ENCODE peak calls at places on chromosomes 11 and 22, in four cellular contexts. T, D, Q and X are unnamed samples.

GRCh38 chr22:50702821-50703725 is 30.4 kb downstream of the SHANK3 start:
- DNase-seq in T (no peak), D (peak), Q (no peak), X (no peak)

GRCh38 chr22:29166180-29166579 is 39.5 kb upstream of the EMID1 start:
- DNase-seq in T (no peak), D (peak), Q (no peak), X (no peak)

GRCh38 chr11:81970886-81971285 is 762.8 kb downstream of the FAM181B start:
- DNase-seq in T (no peak), D (no peak), Q (no peak), X (no peak)

GRCh38 chr11:80204021-80204420 is 763.2 kb upstream of the TENM4 start:
- DNase-seq in T (no peak), D (no peak), Q (peak), X (no peak)

GRCh38 chr22:32852346-32853251 is 51.1 kb downstream of the TIMP3 start:
- DNase-seq in T (peak), D (no peak), Q (no peak), X (no peak)

GRCh38 chr11:78310500-78310909 is 107.1 kb downstream of the GAB2 start:
- DNase-seq in T (peak), D (peak), Q (peak), X (no peak)

GRCh38 chr11:6196396-6196795 is 2.6 kb upstream of the OR52W1 start:
- DNase-seq in T (no peak), D (no peak), Q (no peak), X (no peak)

GRCh38 chr11:87804176-87804575 is 371.1 kb downstream of the RAB38 start:
- DNase-seq in T (no peak), D (no peak), Q (no peak), X (no peak)

GRCh38 chr11:47056261-47056915 is 119.8 kb downstream of the CSTPP1 start:
- DNase-seq in T (no peak), D (no peak), Q (peak), X (no peak)

GRCh38 chr11:2816517-2816916 is 69.1 kb downstream of the CDKN1C start:
- DNase-seq in T (no peak), D (peak), Q (no peak), X (no peak)

GRCh38 chr11:4181780-4182721 is 87.5 kb downstream of the RRM1 start:
- DNase-seq in T (no peak), D (peak), Q (no peak), X (peak)
- TF ChIP-seq CTCF in T (peak), D (peak), Q (peak), X (peak)

GRCh38 chr11:30960387-30960992 is 374.3 kb upstream of the MPPED2 start:
- DNase-seq in T (no peak), D (no peak), Q (peak), X (no peak)
- TF ChIP-seq CTCF in T (no peak), D (peak), Q (peak), X (peak)

GRCh38 chr22:21624880-21625791 is 4.7 kb downstream of the YDJC start:
- DNase-seq in T (no peak), D (no peak), Q (no peak), X (no peak)

GRCh38 chr22:21623402-21623970 is 6.3 kb downstream of the YDJC start:
- DNase-seq in T (no peak), D (no peak), Q (no peak), X (no peak)

GRCh38 chr22:21626073-21626734 is 3.6 kb downstream of the YDJC start:
- DNase-seq in T (no peak), D (no peak), Q (no peak), X (no peak)

GRCh38 chr22:21622624-21623401 is 7.0 kb downstream of the YDJC start:
- DNase-seq in T (no peak), D (no peak), Q (no peak), X (no peak)

DNA sequence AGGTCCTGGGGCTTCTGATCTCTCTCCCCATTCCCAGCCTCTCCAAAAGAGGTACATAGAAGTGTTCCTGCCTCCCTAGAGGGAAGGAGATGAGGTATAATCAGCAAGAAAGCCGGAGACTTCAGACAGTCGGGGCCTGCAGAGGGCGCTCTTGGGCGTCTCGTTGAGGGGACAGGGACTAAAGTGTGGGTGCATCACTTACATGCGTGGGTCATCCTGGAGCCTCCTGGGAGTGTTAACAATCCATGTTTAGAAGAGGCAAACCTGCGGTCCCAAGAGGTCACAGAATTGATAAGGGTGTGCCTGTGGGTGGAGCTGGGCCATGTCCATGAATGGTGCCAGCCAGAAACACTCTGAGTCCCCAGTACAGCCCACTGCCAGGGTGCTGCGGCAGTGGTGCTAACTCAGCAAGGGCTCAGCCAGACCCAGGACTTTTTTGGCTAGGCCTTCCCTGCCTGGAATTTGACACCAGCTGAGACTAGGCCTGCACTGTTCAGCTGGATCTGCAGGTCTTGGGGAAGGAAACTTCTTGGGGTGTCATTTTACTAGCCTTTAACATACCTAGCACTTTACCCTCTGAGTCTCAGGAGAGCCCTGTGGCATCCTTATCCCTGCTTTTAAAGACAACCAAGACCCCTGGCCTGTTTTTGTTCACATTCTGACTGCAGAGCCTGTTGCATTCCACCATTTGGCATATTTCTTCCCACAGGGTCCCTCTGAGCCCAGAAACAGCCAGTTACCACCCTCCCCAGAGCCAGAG is 5.5 kb downstream of the YDJC start:
- DNase-seq in T (no peak), D (peak), Q (no peak), X (no peak)
- TF ChIP-seq CTCF in T (no peak), D (no peak), Q (peak), X (peak)

GRCh38 chr22:39253427-39254070 is 8.8 kb upstream of the PDGFB start:
- DNase-seq in T (peak), D (peak), Q (peak), X (peak)
- TF ChIP-seq CTCF in T (no peak), D (no peak), Q (no peak), X (no peak)

GRCh38 chr22:16936625-16937024 is 71.4 kb downstream of the GAB4 start:
- DNase-seq in T (no peak), D (no peak), Q (no peak), X (no peak)

GRCh38 chr22:16935209-16935608 is 72.8 kb downstream of the GAB4 start:
- DNase-seq in T (no peak), D (no peak), Q (no peak), X (no peak)

GRCh38 chr22:16933274-16933923 is 74.6 kb downstream of the GAB4 start:
- DNase-seq in T (no peak), D (no peak), Q (no peak), X (no peak)

GRCh38 chr22:16933924-16934282 is 74.1 kb downstream of the GAB4 start:
- DNase-seq in T (no peak), D (no peak), Q (no peak), X (no peak)

DNA sequence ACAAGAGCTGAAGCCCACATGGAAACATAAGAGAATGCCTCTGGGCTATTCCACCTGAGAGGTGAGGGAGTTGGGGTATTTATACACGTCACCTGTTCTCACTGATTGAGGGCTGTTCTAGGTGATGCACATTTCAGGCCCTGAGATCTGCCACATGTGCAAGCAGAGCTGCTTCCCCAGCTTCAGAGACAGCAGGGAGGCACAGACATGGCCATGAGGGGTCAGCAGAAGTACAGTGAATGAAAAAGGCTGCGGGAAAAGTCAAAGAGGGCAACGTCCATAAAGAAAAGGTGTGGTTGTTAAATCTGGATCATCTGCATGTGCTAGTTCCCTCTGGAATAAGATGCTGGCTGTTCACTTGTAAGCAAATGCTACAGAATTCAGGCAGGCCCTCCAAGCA is 75.4 kb downstream of the GAB4 start:
- DNase-seq in T (no peak), D (no peak), Q (no peak), X (no peak)
- TF ChIP-seq CTCF in T (no peak), D (no peak), Q (no peak), X (peak)

DNA sequence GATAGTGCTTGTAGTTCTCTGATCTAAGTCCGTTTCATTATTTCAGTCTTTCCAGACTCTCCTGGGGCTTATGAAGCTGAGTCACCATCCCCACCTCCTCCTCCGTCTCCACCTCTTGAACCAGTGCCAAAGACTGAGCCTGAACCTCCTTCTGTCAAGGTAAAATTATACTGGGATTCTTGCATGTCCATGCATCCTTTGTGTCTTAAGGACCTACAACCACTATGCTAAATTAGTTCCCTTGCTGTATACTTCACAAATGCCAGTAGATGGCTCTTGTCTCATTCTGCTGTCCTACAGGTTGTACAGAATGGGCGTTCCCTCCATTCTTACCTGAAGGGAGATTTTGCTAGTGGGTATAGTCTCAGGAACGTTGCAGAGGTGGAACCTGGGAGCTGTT is 42.2 kb downstream of the POLD3 start:
- DNase-seq in T (no peak), D (no peak), Q (peak), X (peak)
- TF ChIP-seq CTCF in T (peak), D (peak), Q (peak), X (peak)

DNA sequence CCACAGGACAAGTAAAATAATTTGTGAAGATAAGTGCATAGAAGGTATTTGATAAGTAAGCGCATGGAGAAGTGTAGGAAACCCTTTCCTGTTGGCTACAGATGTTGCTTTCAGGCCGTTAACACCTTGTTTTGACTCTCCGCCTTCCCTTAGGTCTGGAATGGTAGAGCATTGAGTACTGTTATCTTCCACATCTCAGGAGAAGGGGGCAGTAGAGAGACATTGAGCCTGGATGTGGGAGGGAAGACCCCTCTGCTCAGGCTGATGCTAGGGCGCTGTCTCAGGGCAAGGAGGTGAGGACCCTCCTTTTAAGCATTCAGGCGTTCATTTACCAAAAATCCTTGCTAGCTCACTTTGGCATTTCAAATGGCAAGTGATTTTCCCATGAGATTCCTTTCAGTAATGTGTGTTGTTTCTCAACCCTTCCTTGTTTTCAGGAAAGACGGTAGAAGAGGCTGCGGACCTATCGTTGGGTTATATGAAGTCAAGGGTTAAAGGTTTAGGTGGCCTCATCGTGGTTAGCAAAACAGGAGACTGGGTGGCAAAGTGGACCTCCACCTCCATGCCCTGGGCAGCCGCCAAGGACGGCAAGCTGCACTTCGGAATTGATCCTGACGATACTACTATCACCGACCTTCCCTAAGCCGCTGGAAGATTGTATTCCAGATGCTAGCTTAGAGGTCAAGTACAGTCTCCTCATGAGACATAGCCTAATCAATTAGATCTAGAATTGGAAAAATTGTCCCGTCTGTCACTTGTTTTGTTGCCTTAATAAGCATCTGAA is 27.0 kb upstream of the SCGB1A1 start:
- DNase-seq in T (no peak), D (no peak), Q (no peak), X (no peak)
- TF ChIP-seq CTCF in T (no peak), D (no peak), Q (peak), X (no peak)

GRCh38 chr11:120182357-120182756 is 28.5 kb upstream of the OAF start:
- DNase-seq in T (no peak), D (peak), Q (no peak), X (peak)

GRCh38 chr11:120180571-120181445 is 30.0 kb upstream of the OAF start:
- DNase-seq in T (no peak), D (no peak), Q (no peak), X (peak)

GRCh38 chr11:120183701-120184141 is 27.1 kb upstream of the OAF start:
- DNase-seq in T (no peak), D (peak), Q (no peak), X (no peak)

GRCh38 chr11:120182790-120183491 is 27.9 kb upstream of the OAF start:
- DNase-seq in T (no peak), D (peak), Q (no peak), X (no peak)

GRCh38 chr11:120181446-120181992 is 29.3 kb upstream of the OAF start:
- DNase-seq in T (no peak), D (no peak), Q (no peak), X (no peak)
- TF ChIP-seq CTCF in T (no peak), D (no peak), Q (no peak), X (no peak)

DNA sequence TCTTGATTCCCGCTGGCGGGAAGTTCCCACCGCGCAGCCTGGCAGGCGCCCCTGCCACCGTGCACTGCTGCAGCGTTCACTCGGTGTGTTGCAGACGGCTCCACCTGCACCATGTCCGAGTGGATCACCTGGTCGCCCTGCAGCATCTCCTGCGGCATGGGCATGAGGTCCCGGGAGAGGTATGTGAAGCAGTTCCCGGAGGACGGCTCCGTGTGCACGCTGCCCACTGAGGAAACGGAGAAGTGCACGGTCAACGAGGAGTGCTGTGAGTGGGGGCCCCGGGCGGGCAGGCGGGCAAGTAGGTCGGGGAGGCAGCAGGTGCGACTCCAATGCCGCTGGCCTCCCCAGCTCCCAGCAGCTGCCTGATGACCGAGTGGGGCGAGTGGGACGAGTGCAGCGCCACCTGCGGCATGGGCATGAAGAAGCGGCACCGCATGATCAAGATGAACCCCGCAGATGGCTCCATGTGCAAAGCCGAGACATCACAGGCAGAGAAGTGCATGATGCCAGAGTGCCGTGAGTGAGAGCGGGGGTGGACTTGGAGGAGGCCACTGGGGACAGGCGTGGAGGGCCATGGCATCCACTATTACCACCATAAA is 99.7 kb downstream of the RRAS2 start:
- DNase-seq in T (no peak), D (no peak), Q (no peak), X (no peak)
- TF ChIP-seq CTCF in T (no peak), D (no peak), Q (no peak), X (no peak)

DNA sequence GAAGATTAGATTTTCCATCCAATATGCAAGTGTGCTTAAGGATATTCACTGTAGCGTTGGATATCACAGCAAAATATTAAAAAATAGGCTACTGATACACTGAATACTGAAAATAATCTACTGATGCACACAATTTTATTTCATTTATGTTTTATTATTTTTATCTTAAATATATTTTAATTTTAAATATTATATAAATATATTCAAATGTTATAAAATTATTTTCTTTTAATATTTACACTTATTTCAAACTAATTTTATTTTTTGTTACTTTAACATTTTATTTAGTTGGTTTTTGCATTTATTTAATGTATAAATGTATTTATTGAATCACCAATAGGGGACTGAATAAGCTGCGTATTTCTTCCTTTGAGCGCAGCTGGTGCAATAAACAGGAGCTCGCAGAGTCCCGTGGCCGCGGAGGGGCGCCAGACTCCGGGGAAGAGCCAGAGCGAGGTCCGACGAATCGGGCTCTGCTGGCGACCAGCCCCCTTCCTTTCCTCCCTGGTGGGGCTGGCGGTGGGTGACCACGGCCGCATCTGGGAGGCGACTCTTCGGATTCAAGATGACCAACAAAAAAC is 12.2 kb downstream of the MMP3 start:
- DNase-seq in T (no peak), D (peak), Q (no peak), X (no peak)
- TF ChIP-seq CTCF in T (peak), D (peak), Q (peak), X (peak)